ENCODE peak calls at places on chromosome 2, in five cellular contexts. O, Y, N, B and Z are unnamed samples.

GRCh38 chr2:229511524-229511923 is 202.8 kb downstream of the DNER start:
- DNase-seq in O (no peak), N (no peak), Y (no peak), B (no peak), Z (no peak)

GRCh38 chr2:69559696-69560482 is 83.7 kb downstream of the AAK1 start:
- DNase-seq in Y (no peak), N (no peak), O (no peak), B (no peak), Z (no peak)

GRCh38 chr2:1625281-1626001 is 118.9 kb downstream of the PXDN start:
- DNase-seq in B (peak; percentile 67), O (no peak), N (no peak), Y (peak; percentile 87), Z (no peak)

GRCh38 chr2:98803747-98804650 is 73.1 kb upstream of the MGAT4A start:
- DNase-seq in B (no peak), O (no peak), Y (no peak), N (no peak), Z (no peak)

GRCh38 chr2:240565267-240566202 is 2.7 kb upstream of the RNPEPL1 start:
- DNase-seq in N (peak; percentile 91), Y (peak; percentile 52), B (peak; percentile 69), O (peak; percentile 76), Z (peak; percentile 85)

GRCh38 chr2:99841749-99842148 is 300.6 kb downstream of the AFF3 start:
- DNase-seq in N (no peak), B (no peak), Y (no peak), O (no peak), Z (no peak)

GRCh38 chr2:208179028-208179609 is 10.7 kb downstream of the C2orf80 start:
- DNase-seq in B (no peak), N (no peak), O (no peak), Y (no peak), Z (no peak)

GRCh38 chr2:55048514-55048924 is 1.7 kb downstream of the RTN4 start:
- DNase-seq in O (no peak), N (no peak), B (no peak), Y (peak; percentile 41), Z (peak; percentile 29)

GRCh38 chr2:32977228-32977758 is 30.5 kb downstream of the LTBP1 start:
- DNase-seq in O (peak; percentile 86), B (no peak), N (peak; percentile 72), Y (peak; percentile 32), Z (peak; percentile 88)

GRCh38 chr2:62741954-62742722 is 36.6 kb downstream of the EHBP1 start:
- DNase-seq in N (no peak), B (no peak), O (no peak), Y (no peak), Z (no peak)

GRCh38 chr2:36912692-36913091 is 53.6 kb downstream of the STRN start:
- DNase-seq in B (no peak), Y (no peak), O (no peak), N (no peak), Z (no peak)

GRCh38 chr2:182014284-182014683 is 28.6 kb downstream of the PPP1R1C start:
- DNase-seq in Y (no peak), N (no peak), O (no peak), B (no peak), Z (no peak)

GRCh38 chr2:62200291-62200841 is 4.5 kb downstream of the B3GNT2 start:
- DNase-seq in B (no peak), N (no peak), Y (no peak), O (no peak), Z (no peak)

GRCh38 chr2:26438526-26438925 is 36.8 kb downstream of the DRC1 start:
- DNase-seq in Y (no peak), B (no peak), N (no peak), O (no peak), Z (no peak)

GRCh38 chr2:98907966-98908905 is 27.8 kb downstream of the CRACDL start:
- DNase-seq in Y (no peak), B (no peak), N (no peak), O (no peak), Z (no peak)

GRCh38 chr2:152189622-152190495 is 14.3 kb upstream of the STAM2 start:
- DNase-seq in Y (peak; percentile 32), N (no peak), O (no peak), B (no peak), Z (no peak)

GRCh38 chr2:16224298-16225045 is 284.1 kb downstream of the MYCN start:
- DNase-seq in Y (no peak), N (no peak), B (no peak), O (no peak), Z (no peak)

GRCh38 chr2:174971868-174972781 is 33.1 kb downstream of the CHN1 start:
- DNase-seq in B (no peak), O (no peak), N (no peak), Y (no peak), Z (no peak)

GRCh38 chr2:230666885-230667712 is 45.5 kb upstream of the CAB39 start:
- DNase-seq in O (no peak), N (no peak), Y (no peak), B (no peak), Z (no peak)

GRCh38 chr2:234960091-234961088 is 8.6 kb downstream of the SH3BP4 start:
- DNase-seq in O (no peak), N (no peak), Y (no peak), B (peak; percentile 29), Z (no peak)

DNA sequence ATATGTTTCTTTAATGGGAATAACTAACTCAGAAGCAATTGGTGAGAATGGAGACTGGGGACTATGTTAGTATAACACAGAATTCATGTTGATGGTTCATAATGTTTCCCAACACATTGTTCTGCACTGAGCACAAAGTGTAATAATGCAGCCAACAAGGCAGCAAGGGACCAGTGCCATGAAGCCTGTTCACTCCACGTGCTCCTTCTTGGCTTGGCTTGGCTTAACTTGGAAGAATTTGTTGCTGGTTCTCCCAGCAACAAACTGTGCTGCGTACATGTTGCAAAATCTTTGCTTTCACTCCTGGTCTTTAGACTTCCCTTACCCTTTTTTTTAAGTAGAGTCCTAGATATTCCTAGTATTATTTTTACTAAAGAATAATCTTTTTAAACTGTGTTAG is 129.7 kb downstream of the MAP3K20 start:
- DNase-seq in O (peak; percentile 75), Y (peak; percentile 63), B (peak; percentile 83), N (peak; percentile 89), Z (peak; percentile 92)
- H3K4me1 ChIP-seq in O (peaks cover 83% of the 10 kb centered on the region), Y (no peaks in the 10 kb centered on the region), B (peaks cover 3% of the 10 kb centered on the region), N (peaks cover 43% of the 10 kb centered on the region), Z (peaks cover 2% of the 10 kb centered on the region)

DNA sequence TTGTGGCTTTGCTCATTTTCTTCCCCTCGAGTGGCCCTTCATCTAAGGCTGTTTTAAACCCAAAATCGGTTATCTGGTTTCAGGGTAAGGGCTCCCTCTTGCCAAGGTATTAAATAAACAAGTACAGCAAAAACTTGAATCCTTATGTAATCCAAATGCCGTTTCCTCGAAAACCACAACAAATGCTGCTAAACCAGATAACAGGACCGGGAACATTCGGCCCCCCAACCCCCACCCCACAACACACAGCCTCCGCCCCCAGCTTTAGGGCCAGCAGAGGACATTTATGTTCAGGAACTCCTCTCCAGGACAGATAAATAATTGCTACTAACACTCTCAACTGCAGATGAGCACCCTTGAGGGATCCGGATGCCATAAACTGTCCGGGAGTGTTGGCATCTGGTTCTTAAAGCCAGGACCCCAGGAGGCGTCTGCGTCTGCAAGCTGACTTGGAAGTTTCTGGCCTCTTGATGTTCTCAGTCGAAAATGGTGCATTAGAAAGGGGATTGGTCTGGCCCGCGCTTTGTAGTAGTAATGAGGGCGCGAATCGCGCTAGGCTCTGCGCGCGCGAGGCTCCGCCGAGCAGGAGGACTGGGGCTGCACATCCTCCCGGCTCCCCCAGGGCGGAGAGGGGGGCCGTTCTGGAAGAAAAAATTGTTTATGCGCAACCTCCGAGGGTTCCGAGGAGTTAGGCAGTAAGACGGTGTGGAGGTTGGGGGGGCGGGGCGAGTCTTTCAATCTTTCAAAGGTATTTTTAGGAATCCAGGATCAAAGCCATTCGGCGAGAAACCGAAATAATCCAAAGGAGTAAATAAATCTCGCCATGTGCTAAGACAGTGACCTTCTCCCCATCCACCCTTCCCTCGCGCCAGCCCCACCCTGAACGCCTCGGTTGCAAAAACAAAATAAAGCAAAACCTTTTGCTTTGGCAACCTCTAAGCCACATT is 3.9 kb upstream of the ID2 start:
- DNase-seq in B (peak; percentile 73), O (peak; percentile 53), Y (peak; percentile 48), N (peak; percentile 74), Z (peak; percentile 86)
- H3K4me1 ChIP-seq in B (peaks cover 2% of the 10 kb centered on the region), O (peaks cover 63% of the 10 kb centered on the region), Y (peaks cover 5% of the 10 kb centered on the region), N (peaks cover 47% of the 10 kb centered on the region), Z (no peaks in the 10 kb centered on the region)

DNA sequence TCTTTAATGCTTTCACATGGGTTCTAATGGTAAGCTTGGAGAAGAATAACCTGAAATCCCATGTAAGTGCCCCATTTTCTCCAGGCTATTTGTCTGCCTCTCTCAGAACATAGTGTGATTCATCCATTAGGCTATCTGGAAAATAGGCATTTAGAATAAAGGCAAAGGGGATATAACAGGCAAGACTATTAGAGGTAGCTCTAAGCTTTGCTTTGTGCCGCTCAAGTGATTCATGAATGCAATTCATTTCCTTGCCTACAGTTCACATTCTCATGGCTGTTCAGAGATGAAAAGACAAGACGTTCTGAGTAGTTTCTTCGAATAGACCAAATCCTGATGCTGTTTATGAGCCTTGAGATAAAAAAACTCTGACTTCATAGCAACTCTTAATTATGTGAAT is 101.7 kb downstream of the ANKRD44 start:
- DNase-seq in B (no peak), O (no peak), Y (no peak), N (no peak), Z (no peak)
- H3K4me1 ChIP-seq in B (peaks cover 2% of the 10 kb centered on the region), O (peaks cover 46% of the 10 kb centered on the region), Y (no peaks in the 10 kb centered on the region), N (peaks cover 38% of the 10 kb centered on the region), Z (peaks cover 13% of the 10 kb centered on the region)

GRCh38 chr2:121505005-121505404 is 25.7 kb upstream of the RNU4ATAC start:
- DNase-seq in N (no peak), Y (peak; percentile 27), B (no peak), O (no peak), Z (no peak)
- H3K4me1 ChIP-seq in N (no peaks in the 10 kb centered on the region), Y (no peaks in the 10 kb centered on the region), B (peaks cover 2% of the 10 kb centered on the region), O (peaks cover 28% of the 10 kb centered on the region), Z (peaks cover 2% of the 10 kb centered on the region)

GRCh38 chr2:20064841-20065240 is 13.4 kb upstream of the LAPTM4A start:
- DNase-seq in O (no peak), B (no peak), N (no peak), Y (no peak), Z (no peak)

GRCh38 chr2:20065885-20066602 is 14.6 kb upstream of the LAPTM4A start:
- DNase-seq in O (peak; percentile 53), B (peak; percentile 53), N (no peak), Y (peak; percentile 48), Z (peak; percentile 85)

GRCh38 chr2:20062615-20063545 is 11.5 kb upstream of the LAPTM4A start:
- DNase-seq in N (no peak), B (no peak), Y (no peak), O (no peak), Z (no peak)

GRCh38 chr2:20061940-20062339 is 10.5 kb upstream of the LAPTM4A start:
- DNase-seq in Y (no peak), O (no peak), N (no peak), B (no peak), Z (no peak)

GRCh38 chr2:20064421-20064820 is 13.0 kb upstream of the LAPTM4A start:
- DNase-seq in Y (no peak), O (no peak), B (no peak), N (no peak), Z (no peak)
- H3K4me1 ChIP-seq in Y (no peaks in the 10 kb centered on the region), O (peaks cover 25% of the 10 kb centered on the region), B (peaks cover 6% of the 10 kb centered on the region), N (peaks cover 9% of the 10 kb centered on the region), Z (no peaks in the 10 kb centered on the region)